ENCODE peak calls at places on chromosome 18, in six cellular contexts. Z, B, R, U, G and F are unnamed samples.

GRCh38 chr18:21164746-21165145 is 53.1 kb upstream of the ROCK1 start:
- DNase-seq in Z (no peak), B (no peak), R (no peak), U (peak), G (peak), F (no peak)

GRCh38 chr18:2921778-2922177 is 75.0 kb downstream of the EMILIN2 start:
- DNase-seq in Z (no peak), B (no peak), R (no peak), U (no peak), G (no peak), F (no peak)

GRCh38 chr18:50061876-50062517 is 132.9 kb downstream of the MYO5B start:
- DNase-seq in Z (no peak), B (no peak), R (no peak), U (peak), G (peak), F (no peak)

GRCh38 chr18:59267511-59268126 is 5.6 kb downstream of the RAX start:
- DNase-seq in Z (peak), B (no peak), R (no peak), U (no peak), G (no peak), F (no peak)

GRCh38 chr18:29841631-29842030 is 1200.9 kb downstream of the DSC3 start:
- DNase-seq in Z (no peak), B (no peak), R (no peak), U (no peak), G (no peak), F (no peak)

GRCh38 chr18:28728891-28729290 is 552.0 kb upstream of the CDH2 start:
- DNase-seq in Z (no peak), B (no peak), R (no peak), U (peak), G (peak), F (no peak)

GRCh38 chr18:28735731-28736130 is 558.8 kb upstream of the CDH2 start:
- DNase-seq in Z (peak), B (peak), R (no peak), U (peak), G (peak), F (no peak)

GRCh38 chr18:45085916-45086624 is 405.4 kb downstream of the SETBP1 start:
- DNase-seq in Z (no peak), B (no peak), R (no peak), U (no peak), G (no peak), F (no peak)

GRCh38 chr18:45505497-45506206 is 109.6 kb upstream of the SLC14A2 start:
- DNase-seq in Z (no peak), B (no peak), R (no peak), U (peak), G (no peak), F (no peak)

GRCh38 chr18:74234326-74235171 is 57.2 kb downstream of the CYB5A start:
- DNase-seq in Z (peak), B (peak), R (no peak), U (peak), G (peak), F (no peak)

GRCh38 chr18:2960983-2961696 is 51.8 kb downstream of the LPIN2 start:
- DNase-seq in Z (no peak), B (no peak), R (no peak), U (no peak), G (no peak), F (no peak)

GRCh38 chr18:23133860-23134779 is 1.2 kb upstream of the CABLES1 start:
- DNase-seq in Z (peak), B (no peak), R (peak), U (no peak), G (no peak), F (no peak)

GRCh38 chr18:63575680-63576079 is 11.5 kb upstream of the SERPINB13 start:
- DNase-seq in Z (no peak), B (no peak), R (no peak), U (no peak), G (no peak), F (no peak)

GRCh38 chr18:70172225-70172624 is 33.3 kb downstream of the RTTN start:
- DNase-seq in Z (peak), B (no peak), R (no peak), U (peak), G (peak), F (no peak)

GRCh38 chr18:22165603-22166069 is 3.8 kb upstream of the GATA6 start:
- DNase-seq in Z (no peak), B (no peak), R (no peak), U (no peak), G (no peak), F (no peak)

GRCh38 chr18:36411745-36412168 is 114.2 kb downstream of the FHOD3 start:
- DNase-seq in Z (peak), B (no peak), R (peak), U (peak), G (peak), F (no peak)

GRCh38 chr18:78659057-78659456 is 320.6 kb upstream of the SALL3 start:
- DNase-seq in Z (no peak), B (no peak), R (no peak), U (no peak), G (no peak), F (no peak)
- H3K4me3 ChIP-seq in Z (no peak), B (no peak), R (no peak), U (no peak), G (no peak), F (no peak)

GRCh38 chr18:78245451-78245850 is 734.2 kb upstream of the SALL3 start:
- DNase-seq in Z (no peak), B (no peak), R (no peak), U (no peak), G (no peak), F (no peak)
- H3K4me3 ChIP-seq in Z (no peak), B (no peak), R (no peak), U (no peak), G (no peak), F (no peak)

DNA sequence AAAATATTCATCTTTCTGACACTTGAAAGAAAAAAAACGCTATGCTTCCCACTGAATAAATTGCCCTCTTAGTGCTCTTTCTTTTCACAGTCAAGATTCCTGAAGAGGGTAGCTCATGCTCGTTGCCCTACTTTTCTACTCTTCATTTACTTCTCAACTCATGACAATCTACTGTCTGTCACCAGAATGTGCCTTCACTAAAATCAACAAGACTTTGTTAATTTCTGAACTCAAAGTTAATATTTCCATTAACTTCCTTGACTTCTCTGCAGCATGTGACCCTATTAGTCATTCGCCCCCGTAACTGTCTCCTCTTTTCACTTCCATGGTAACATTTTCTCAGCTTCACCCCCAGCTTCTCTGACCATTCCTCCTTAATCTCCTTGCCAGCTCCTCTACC is 98.9 kb upstream of the MAPRE2 start:
- DNase-seq in Z (no peak), B (no peak), R (no peak), U (no peak), G (no peak), F (no peak)
- H3K4me3 ChIP-seq in Z (no peak), B (no peak), R (no peak), U (no peak), G (no peak), F (no peak)

DNA sequence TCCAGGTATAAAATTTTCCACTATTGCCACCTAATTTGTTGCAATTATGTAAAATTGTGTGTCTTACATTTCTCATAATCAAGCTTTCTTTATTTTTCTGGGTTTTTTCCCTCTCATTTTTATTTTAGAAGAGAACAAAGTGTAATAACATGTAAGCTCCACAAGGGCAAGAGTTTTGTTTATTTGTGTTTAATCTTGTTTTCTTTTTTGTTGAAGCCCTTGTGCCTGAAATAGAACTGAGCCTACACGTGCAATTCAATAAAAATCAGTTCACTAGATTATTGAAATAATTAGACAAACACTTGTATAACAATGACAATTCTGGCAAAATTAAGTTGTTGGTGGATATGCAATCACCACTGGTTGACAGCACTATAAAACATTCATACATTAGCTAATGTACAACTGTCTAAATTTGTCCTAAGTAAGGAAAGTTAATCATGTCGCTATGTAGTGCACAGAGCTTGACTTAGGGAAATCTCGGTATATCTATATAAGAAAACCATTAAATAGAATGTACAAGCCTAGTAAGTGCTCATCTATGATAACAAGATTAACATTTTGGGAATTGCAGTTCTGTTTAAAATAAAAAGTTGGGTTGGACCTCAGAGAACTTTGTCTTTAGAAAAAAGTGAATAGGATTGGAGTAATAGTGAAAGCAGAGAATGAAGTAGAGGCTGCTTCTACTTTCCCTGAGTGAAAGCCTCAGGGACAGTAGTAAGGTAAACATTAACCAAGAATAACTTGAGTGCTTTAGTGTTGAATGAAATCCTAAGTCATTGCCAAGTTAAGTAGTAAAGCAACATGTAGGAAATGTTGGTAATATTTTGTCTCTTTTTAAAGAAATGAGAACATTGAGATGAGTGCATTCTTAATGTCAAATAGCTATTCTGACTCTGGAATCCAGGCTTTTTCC is 37.4 kb upstream of the NOL4 start:
- DNase-seq in Z (no peak), B (no peak), R (no peak), U (no peak), G (no peak), F (no peak)
- H3K4me3 ChIP-seq in Z (no peak), B (no peak), R (no peak), U (no peak), G (no peak), F (no peak)

GRCh38 chr18:25465152-25465790 is 113.3 kb upstream of the ZNF521 start:
- DNase-seq in Z (no peak), B (no peak), R (no peak), U (no peak), G (no peak), F (no peak)
- H3K4me3 ChIP-seq in Z (no peak), B (no peak), R (no peak), U (no peak), G (no peak), F (no peak)

GRCh38 chr18:79911009-79911870 is 40.2 kb downstream of the SLC66A2 start:
- DNase-seq in Z (no peak), B (no peak), R (peak), U (no peak), G (no peak), F (peak)
- H3K4me3 ChIP-seq in Z (no peak), B (no peak), R (no peak), U (no peak), G (no peak), F (no peak)

GRCh38 chr18:55586841-55587240 is 1.2 kb downstream of the TCF4 start:
- DNase-seq in Z (no peak), B (no peak), R (no peak), U (peak), G (peak), F (no peak)
- H3K4me3 ChIP-seq in Z (peak), B (peak), R (no peak), U (peak), G (peak), F (peak)

DNA sequence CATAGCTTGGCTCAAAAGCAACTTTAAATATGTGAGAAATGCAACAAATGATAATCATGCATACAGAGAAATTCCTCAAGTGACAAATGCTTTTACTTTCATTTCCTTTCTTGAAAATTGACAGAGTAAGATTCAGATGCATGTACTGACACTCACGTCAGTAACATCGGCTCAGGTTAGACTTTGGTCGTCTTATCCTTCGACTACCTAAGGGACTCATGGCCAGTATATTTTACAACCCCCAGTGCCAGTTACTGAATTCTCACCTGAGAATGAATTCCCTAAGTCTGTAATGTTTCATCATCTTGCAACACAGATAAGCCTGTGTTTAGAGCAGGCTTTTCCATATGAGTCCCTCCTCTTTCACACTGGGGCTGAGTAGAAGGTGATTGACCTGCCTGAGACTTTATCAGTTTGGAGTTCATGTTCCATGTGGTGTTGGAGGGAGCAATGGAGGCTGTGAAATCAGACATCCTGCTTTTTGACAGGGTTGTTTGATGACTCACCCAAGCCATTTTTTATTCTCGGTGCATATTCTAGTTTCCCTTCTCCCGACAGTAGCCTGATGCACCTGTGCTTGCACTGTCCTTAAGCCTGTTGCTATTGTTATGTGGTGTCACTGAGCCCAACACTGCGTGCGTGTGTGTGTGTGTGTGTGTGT is 30.5 kb upstream of the ATP8B1 start:
- DNase-seq in Z (no peak), B (no peak), R (no peak), U (peak), G (peak), F (no peak)
- H3K4me3 ChIP-seq in Z (no peak), B (no peak), R (no peak), U (no peak), G (no peak), F (no peak)